ENCODE peak calls at places on chromosomes 1 and 21, in nine cellular contexts. M is stimulated activated CD4-positive, alpha-beta T cell treated with anti-CD3 and anti-CD28 coated beads, Interleukin-4, amount 100 ng/mL, for 1 hour; L is nucleus accumbens; F is DMS79; H is HEK293T; R is activated CD4-positive, alpha-beta T cell treated with anti-CD3 and anti-CD28 coated beads for 24 hours; E is GM13977; W is hepatocyte; I is stimulated activated CD8-positive, alpha-beta memory T cell treated with anti-CD3 and anti-CD28 coated beads, Interleukin-15, amount 100 ng/mL, for 48 hours. D is an unnamed sample.

GRCh38 chr1:226551299-226551698 is 2.7 kb downstream of the STUM start:
- DNase-seq in M (no peak), L (no peak), F (peak), H (no peak), R (no peak), E (no peak), W (no peak), I (no peak), D (no peak)

GRCh38 chr1:77467741-77468140 is 185.9 kb downstream of the AK5 start:
- DNase-seq in M (no peak), L (no peak), F (no peak), H (no peak), R (no peak), E (no peak), W (no peak), I (no peak), D (no peak)

GRCh38 chr1:151189638-151190445 is at the start of gene VPS72:
- DNase-seq in M (peak), L (peak), F (peak), H (peak), R (peak), E (peak), W (peak), I (peak), D (peak)

GRCh38 chr1:22962558-22962957 is 10.1 kb downstream of the LACTBL1 start:
- DNase-seq in M (no peak), L (no peak), F (no peak), H (no peak), R (no peak), E (no peak), W (no peak), I (no peak), D (no peak)

GRCh38 chr1:33667386-33668282 is 195.2 kb downstream of the ZSCAN20 start:
- DNase-seq in M (no peak), L (no peak), F (no peak), H (no peak), R (no peak), E (no peak), W (no peak), I (no peak), D (no peak)

GRCh38 chr21:42508371-42508770 is 5.3 kb upstream of the SLC37A1 start:
- DNase-seq in M (no peak), L (no peak), F (no peak), H (no peak), R (no peak), E (no peak), W (peak), I (no peak), D (no peak)

GRCh38 chr1:3658231-3658615 is 5.9 kb downstream of the TP73 start:
- DNase-seq in M (no peak), L (no peak), F (no peak), H (no peak), R (no peak), E (no peak), W (no peak), I (no peak), D (no peak)

GRCh38 chr1:21669287-21670058 is at the start of gene RAP1GAP:
- DNase-seq in M (peak), L (no peak), F (no peak), H (peak), R (no peak), E (peak), W (peak), I (no peak), D (no peak)

GRCh38 chr1:178417858-178418257 is 78.9 kb downstream of the CLEC20A start:
- DNase-seq in M (no peak), L (no peak), F (no peak), H (no peak), R (no peak), E (no peak), W (peak), I (no peak), D (no peak)